ENCODE peak calls at places on chromosomes 4 and X, in seven cellular contexts. One of them, this sample, is unnamed.
A peak's percentile ranks its signal among the peaks of the same experiment; 100 is the strongest.

GRCh38 chrX:114717921-114718320 is 134.0 kb downstream of the HTR2C start:
- DNase-seq in IMR-90: no peak
- DNase-seq in HepG2: no peak
- DNase-seq in A549: no peak
- DNase-seq in H1: peak; percentile 51
- DNase-seq in GM12878: no peak
- DNase-seq in K562: peak; percentile 4
- DNase-seq in this sample: peak; percentile 6

GRCh38 chrX:53190363-53190960 is 34.5 kb downstream of the KDM5C start:
- DNase-seq in IMR-90: no peak
- DNase-seq in HepG2: no peak
- DNase-seq in A549: no peak
- DNase-seq in H1: peak; percentile 58
- DNase-seq in GM12878: no peak
- DNase-seq in K562: peak; percentile 49
- DNase-seq in this sample: no peak

GRCh38 chrX:12223650-12224049 is 85.4 kb downstream of the FRMPD4 start:
- DNase-seq in IMR-90: peak; percentile 64
- DNase-seq in HepG2: no peak
- DNase-seq in A549: no peak
- DNase-seq in H1: no peak
- DNase-seq in GM12878: no peak
- DNase-seq in K562: no peak
- DNase-seq in this sample: no peak

GRCh38 chr4:153518637-153519384 is 52.7 kb downstream of the TMEM131L start:
- DNase-seq in IMR-90: peak; percentile 49
- DNase-seq in HepG2: peak; percentile 30
- DNase-seq in A549: no peak
- DNase-seq in H1: no peak
- DNase-seq in GM12878: no peak
- DNase-seq in K562: peak; percentile 44
- DNase-seq in this sample: no peak

GRCh38 chrX:69229436-69229835 is 64.2 kb upstream of the PJA1 start:
- DNase-seq in IMR-90: peak; percentile 77
- DNase-seq in HepG2: no peak
- DNase-seq in A549: no peak
- DNase-seq in H1: no peak
- DNase-seq in GM12878: no peak
- DNase-seq in K562: no peak
- DNase-seq in this sample: no peak

GRCh38 chrX:134186362-134187121 is 50.4 kb upstream of the CCDC160 start:
- DNase-seq in IMR-90: no peak
- DNase-seq in HepG2: no peak
- DNase-seq in A549: no peak
- DNase-seq in H1: no peak
- DNase-seq in GM12878: peak; percentile 21
- DNase-seq in K562: no peak
- DNase-seq in this sample: no peak

GRCh38 chr4:184337907-184338306 is 120.2 kb upstream of the ENPP6 start:
- DNase-seq in IMR-90: no peak
- DNase-seq in HepG2: no peak
- DNase-seq in A549: no peak
- DNase-seq in H1: no peak
- DNase-seq in GM12878: no peak
- DNase-seq in K562: no peak
- DNase-seq in this sample: no peak

GRCh38 chrX:47976254-47977151 is 27.3 kb downstream of the ZNF182 start:
- DNase-seq in IMR-90: no peak
- DNase-seq in HepG2: no peak
- DNase-seq in A549: no peak
- DNase-seq in H1: no peak
- DNase-seq in GM12878: no peak
- DNase-seq in K562: no peak
- DNase-seq in this sample: no peak

GRCh38 chr4:101931619-101932018 is 141.1 kb downstream of the BANK1 start:
- DNase-seq in IMR-90: no peak
- DNase-seq in HepG2: no peak
- DNase-seq in A549: no peak
- DNase-seq in H1: no peak
- DNase-seq in GM12878: no peak
- DNase-seq in K562: no peak
- DNase-seq in this sample: no peak

GRCh38 chrX:15310117-15310516 is 5.3 kb downstream of the ASB11 start:
- DNase-seq in IMR-90: peak; percentile 6
- DNase-seq in HepG2: no peak
- DNase-seq in A549: no peak
- DNase-seq in H1: no peak
- DNase-seq in GM12878: no peak
- DNase-seq in K562: no peak
- DNase-seq in this sample: no peak

GRCh38 chr4:156774422-156774821 is 197.2 kb downstream of the PDGFC start:
- DNase-seq in IMR-90: peak; percentile 96
- DNase-seq in HepG2: peak; percentile 34
- DNase-seq in A549: no peak
- DNase-seq in H1: no peak
- DNase-seq in GM12878: no peak
- DNase-seq in K562: no peak
- DNase-seq in this sample: no peak

GRCh38 chr4:183098080-183098722 is 856 bp upstream of the WWC2 start:
- DNase-seq in IMR-90: peak; percentile 50
- DNase-seq in HepG2: peak; percentile 47
- DNase-seq in A549: peak; percentile 33
- DNase-seq in H1: no peak
- DNase-seq in GM12878: no peak
- DNase-seq in K562: peak; percentile 69
- DNase-seq in this sample: peak; percentile 81

GRCh38 chr4:108646706-108647105 is 3.7 kb upstream of the OSTC start:
- DNase-seq in IMR-90: no peak
- DNase-seq in HepG2: no peak
- DNase-seq in A549: no peak
- DNase-seq in H1: no peak
- DNase-seq in GM12878: no peak
- DNase-seq in K562: no peak
- DNase-seq in this sample: no peak

GRCh38 chr4:108649863-108650211 is 562 bp upstream of the OSTC start:
- DNase-seq in IMR-90: no peak
- DNase-seq in HepG2: no peak
- DNase-seq in A549: no peak
- DNase-seq in H1: no peak
- DNase-seq in GM12878: no peak
- DNase-seq in K562: no peak
- DNase-seq in this sample: no peak

DNA sequence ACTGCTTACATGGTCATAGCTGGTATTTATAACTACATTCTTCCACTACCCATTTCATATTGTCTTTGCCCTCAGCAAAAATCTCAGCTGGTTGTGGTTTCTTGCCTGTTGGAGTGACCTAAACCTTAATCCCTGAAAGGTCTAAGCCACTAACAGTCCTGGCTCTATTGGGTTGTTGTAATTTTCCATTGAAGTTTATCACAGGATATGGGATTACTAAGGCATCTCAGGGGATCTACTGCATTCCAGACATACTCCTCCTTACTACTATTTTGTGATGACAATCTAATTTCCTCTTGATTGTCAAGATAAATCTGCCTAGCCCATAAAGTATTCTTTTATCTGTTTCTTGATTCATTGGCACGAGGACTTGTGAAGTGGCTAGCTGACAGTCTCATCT is 6.2 kb upstream of the OSTC start:
- DNase-seq in IMR-90: peak; percentile 21
- DNase-seq in HepG2: no peak
- DNase-seq in A549: no peak
- DNase-seq in H1: no peak
- DNase-seq in GM12878: no peak
- DNase-seq in K562: no peak
- DNase-seq in this sample: no peak
- TF ChIP-seq USF2 in IMR-90: no peak
- TF ChIP-seq USF2 in HepG2: no peak
- TF ChIP-seq USF2 in A549: no peak
- TF ChIP-seq USF2 in H1: no peak
- TF ChIP-seq USF2 in GM12878: no peak
- TF ChIP-seq USF2 in K562: no peak
- TF ChIP-seq USF2 in this sample: no peak

GRCh38 chr4:24565054-24565453 is 19.3 kb downstream of the DHX15 start:
- DNase-seq in IMR-90: no peak
- DNase-seq in HepG2: peak; percentile 20
- DNase-seq in A549: no peak
- DNase-seq in H1: no peak
- DNase-seq in GM12878: no peak
- DNase-seq in K562: no peak
- DNase-seq in this sample: no peak

GRCh38 chr4:24560770-24561415 is 23.5 kb downstream of the DHX15 start:
- DNase-seq in IMR-90: peak; percentile 74
- DNase-seq in HepG2: no peak
- DNase-seq in A549: no peak
- DNase-seq in H1: no peak
- DNase-seq in GM12878: no peak
- DNase-seq in K562: no peak
- DNase-seq in this sample: no peak

GRCh38 chr4:24561438-24562139 is 22.8 kb downstream of the DHX15 start:
- DNase-seq in IMR-90: no peak
- DNase-seq in HepG2: no peak
- DNase-seq in A549: no peak
- DNase-seq in H1: no peak
- DNase-seq in GM12878: no peak
- DNase-seq in K562: no peak
- DNase-seq in this sample: no peak

GRCh38 chr4:24568425-24568824 is 15.9 kb downstream of the DHX15 start:
- DNase-seq in IMR-90: no peak
- DNase-seq in HepG2: no peak
- DNase-seq in A549: no peak
- DNase-seq in H1: no peak
- DNase-seq in GM12878: no peak
- DNase-seq in K562: no peak
- DNase-seq in this sample: no peak

DNA sequence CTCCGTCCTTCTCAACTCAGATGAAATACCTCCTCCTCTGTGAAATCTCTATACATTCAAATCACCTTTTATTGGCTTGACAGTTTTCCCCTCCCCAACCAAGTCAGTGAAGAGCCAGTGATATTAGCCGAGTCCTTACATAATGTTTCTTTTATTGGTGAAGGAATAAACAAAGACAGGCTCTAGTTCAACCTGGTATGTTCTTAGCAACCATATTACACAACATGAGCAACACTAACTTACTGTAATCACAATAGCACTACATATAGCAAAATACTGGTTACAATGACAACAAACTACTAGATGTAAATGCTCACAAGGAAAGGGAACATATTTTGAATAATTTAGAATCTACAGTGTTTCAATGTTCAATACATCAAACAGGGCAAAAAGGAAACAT is 19.9 kb downstream of the DHX15 start:
- DNase-seq in IMR-90: peak; percentile 60
- DNase-seq in HepG2: no peak
- DNase-seq in A549: no peak
- DNase-seq in H1: no peak
- DNase-seq in GM12878: no peak
- DNase-seq in K562: no peak
- DNase-seq in this sample: no peak
- H3K4me1 ChIP-seq in IMR-90: peaks cover 4% of the 10 kb centered on the region
- H3K4me1 ChIP-seq in HepG2: peaks cover 48% of the 10 kb centered on the region
- H3K4me1 ChIP-seq in A549: peaks cover 35% of the 10 kb centered on the region
- H3K4me1 ChIP-seq in H1: no peaks in the 10 kb centered on the region
- H3K4me1 ChIP-seq in GM12878: no peaks in the 10 kb centered on the region
- H3K4me1 ChIP-seq in K562: no peaks in the 10 kb centered on the region
- H3K4me1 ChIP-seq in this sample: no peaks in the 10 kb centered on the region

DNA sequence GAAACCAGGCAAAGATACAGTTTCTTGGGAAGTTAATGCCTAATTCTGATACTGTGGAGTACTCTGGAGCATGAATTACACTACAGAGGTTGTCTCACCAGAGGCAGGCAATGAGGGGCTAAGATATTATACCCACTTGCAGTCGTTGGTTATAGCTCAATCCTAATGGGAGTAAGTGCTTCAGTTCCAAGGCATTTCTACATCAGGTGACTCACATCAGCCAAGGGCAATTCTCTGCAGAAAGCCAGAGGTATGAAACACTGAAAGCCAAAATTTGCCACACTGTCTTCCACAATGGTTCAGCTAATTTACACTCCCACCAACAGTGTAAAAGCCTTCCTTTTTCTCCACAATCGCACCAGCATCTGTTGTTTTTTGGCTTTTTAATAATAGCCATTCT is 174.0 kb upstream of the IL15 start:
- DNase-seq in IMR-90: peak; percentile 21
- DNase-seq in HepG2: no peak
- DNase-seq in A549: no peak
- DNase-seq in H1: no peak
- DNase-seq in GM12878: no peak
- DNase-seq in K562: no peak
- DNase-seq in this sample: no peak
- H3K4me2 ChIP-seq in IMR-90: no peak overlapping the region
- H3K4me2 ChIP-seq in HepG2: no peak overlapping the region
- H3K4me2 ChIP-seq in A549: no peak overlapping the region
- H3K4me2 ChIP-seq in H1: no peak overlapping the region
- H3K4me2 ChIP-seq in GM12878: no peak overlapping the region
- H3K4me2 ChIP-seq in K562: no peak overlapping the region
- H3K4me2 ChIP-seq in this sample: no peak overlapping the region

DNA sequence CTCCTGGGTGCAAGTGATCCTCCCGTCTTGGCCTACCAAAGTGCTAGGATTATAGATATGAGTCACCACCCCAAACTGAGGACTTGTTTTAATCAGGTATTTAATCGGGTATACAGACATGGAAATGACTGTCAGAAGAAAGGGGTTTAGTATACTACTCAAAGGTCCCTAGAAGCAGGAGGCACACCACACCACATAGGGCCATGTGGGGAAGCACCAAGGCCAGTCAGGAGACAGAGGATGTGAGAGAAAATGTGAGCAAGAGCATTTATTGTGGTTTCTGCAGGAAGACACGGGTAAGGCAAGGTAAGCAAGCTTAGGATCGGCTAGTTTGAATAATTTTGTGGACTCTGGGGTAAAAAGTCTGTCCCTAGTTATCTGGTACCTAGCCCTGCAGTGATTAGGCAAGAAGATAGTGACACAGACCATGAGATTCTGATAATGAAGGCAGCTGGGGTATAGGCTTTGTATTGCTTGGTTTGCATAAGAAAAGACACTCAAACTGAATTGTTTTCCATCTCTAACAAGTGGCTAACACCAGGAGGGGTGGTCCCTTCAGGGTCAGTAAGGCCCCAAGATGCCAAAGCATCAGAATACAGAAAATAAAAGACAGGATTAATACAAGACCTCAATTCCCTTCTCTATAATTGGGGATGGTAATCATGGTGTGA is 408.8 kb upstream of the F9 start:
- DNase-seq in IMR-90: no peak
- DNase-seq in HepG2: no peak
- DNase-seq in A549: no peak
- DNase-seq in H1: no peak
- DNase-seq in GM12878: no peak
- DNase-seq in K562: no peak
- DNase-seq in this sample: no peak
- TF ChIP-seq USF2 in IMR-90: no peak
- TF ChIP-seq USF2 in HepG2: no peak
- TF ChIP-seq USF2 in A549: no peak
- TF ChIP-seq USF2 in H1: no peak
- TF ChIP-seq USF2 in GM12878: no peak
- TF ChIP-seq USF2 in K562: no peak
- TF ChIP-seq USF2 in this sample: no peak

This sample was measured in SK-N-SH.